ENCODE peak calls at places on chromosomes 4 and X, in five cellular contexts. One of them, this sample, is unnamed.
A peak's percentile ranks its signal among the peaks of the same experiment; 100 is the strongest.

GRCh38 chr4:137531951-137532868 is at the start of gene PCDH18:
- DNase-seq in NB4: no peak
- DNase-seq in posterior cingulate gyrus: peak; percentile 92
- DNase-seq in anterior cingulate cortex: no peak
- DNase-seq in EL: peak; percentile 94
- DNase-seq in this sample: peak; percentile 27

GRCh38 chrX:42778096-42778495 is at the start of gene PPP1R2C:
- DNase-seq in NB4: no peak
- DNase-seq in posterior cingulate gyrus: peak; percentile 72
- DNase-seq in anterior cingulate cortex: no peak
- DNase-seq in EL: no peak
- DNase-seq in this sample: no peak

GRCh38 chrX:1743105-1743504 is 128.2 kb downstream of the ASMT start:
- DNase-seq in NB4: no peak
- DNase-seq in posterior cingulate gyrus: no peak
- DNase-seq in anterior cingulate cortex: no peak
- DNase-seq in EL: no peak
- DNase-seq in this sample: no peak

GRCh38 chr4:33060873-33061542 is 2340.8 kb downstream of the PCDH7 start:
- DNase-seq in NB4: peak; percentile 67
- DNase-seq in posterior cingulate gyrus: peak; percentile 89
- DNase-seq in anterior cingulate cortex: no peak
- DNase-seq in EL: peak; percentile 48
- DNase-seq in this sample: peak; percentile 55

GRCh38 chr4:59553739-59554126 is 1646.4 kb upstream of the ADGRL3 start:
- DNase-seq in NB4: no peak
- DNase-seq in posterior cingulate gyrus: no peak
- DNase-seq in anterior cingulate cortex: no peak
- DNase-seq in EL: peak; percentile 55
- DNase-seq in this sample: no peak

GRCh38 chrX:55160685-55161552 is 59.2 kb upstream of the PAGE5 start:
- DNase-seq in NB4: peak; percentile 89
- DNase-seq in posterior cingulate gyrus: peak; percentile 98
- DNase-seq in anterior cingulate cortex: peak; percentile 72
- DNase-seq in EL: peak; percentile 86
- DNase-seq in this sample: peak; percentile 91

GRCh38 chr4:27094785-27095184 is 234.1 kb downstream of the STIM2 start:
- DNase-seq in NB4: no peak
- DNase-seq in posterior cingulate gyrus: no peak
- DNase-seq in anterior cingulate cortex: no peak
- DNase-seq in EL: peak; percentile 6
- DNase-seq in this sample: peak; percentile 8

GRCh38 chr4:140004580-140005314 is 149.2 kb downstream of the MAML3 start:
- DNase-seq in NB4: no peak
- DNase-seq in posterior cingulate gyrus: peak; percentile 91
- DNase-seq in anterior cingulate cortex: no peak
- DNase-seq in EL: peak; percentile 59
- DNase-seq in this sample: peak; percentile 77

GRCh38 chr4:114318309-114318708 is 280.3 kb upstream of the UGT8 start:
- DNase-seq in NB4: no peak
- DNase-seq in posterior cingulate gyrus: no peak
- DNase-seq in anterior cingulate cortex: no peak
- DNase-seq in EL: no peak
- DNase-seq in this sample: no peak

GRCh38 chr4:83208776-83209365 is 75.7 kb downstream of the COQ2 start:
- DNase-seq in NB4: no peak
- DNase-seq in posterior cingulate gyrus: no peak
- DNase-seq in anterior cingulate cortex: no peak
- DNase-seq in EL: peak; percentile 72
- DNase-seq in this sample: no peak

GRCh38 chr4:33013280-33013679 is 2293.1 kb downstream of the PCDH7 start:
- DNase-seq in NB4: no peak
- DNase-seq in posterior cingulate gyrus: no peak
- DNase-seq in anterior cingulate cortex: no peak
- DNase-seq in EL: no peak
- DNase-seq in this sample: no peak

GRCh38 chrX:23478056-23478455 is 143.4 kb downstream of the PTCHD1 start:
- DNase-seq in NB4: no peak
- DNase-seq in posterior cingulate gyrus: no peak
- DNase-seq in anterior cingulate cortex: no peak
- DNase-seq in EL: peak; percentile 59
- DNase-seq in this sample: no peak

GRCh38 chr4:17665346-17665745 is 50.9 kb downstream of the MED28 start:
- DNase-seq in NB4: peak; percentile 74
- DNase-seq in posterior cingulate gyrus: no peak
- DNase-seq in anterior cingulate cortex: no peak
- DNase-seq in EL: no peak
- DNase-seq in this sample: no peak

GRCh38 chr4:187565416-187565815 is 430.2 kb upstream of the ZFP42 start:
- DNase-seq in NB4: no peak
- DNase-seq in posterior cingulate gyrus: peak; percentile 63
- DNase-seq in anterior cingulate cortex: no peak
- DNase-seq in EL: no peak
- DNase-seq in this sample: no peak

GRCh38 chr4:137705171-137705783 is 173.0 kb upstream of the PCDH18 start:
- DNase-seq in NB4: peak; percentile 57
- DNase-seq in posterior cingulate gyrus: no peak
- DNase-seq in anterior cingulate cortex: no peak
- DNase-seq in EL: peak; percentile 75
- DNase-seq in this sample: no peak

This sample was measured in NCI-H146.